ENCODE peak calls at places on chromosomes 12 and 14, in nine cellular contexts. E is aorta; B is brain microvascular endothelial cell; R is fibroblast of lung; T is tibial nerve; F is CD4-positive, alpha-beta T cell; K is psoas muscle; W is cardiac muscle cell; U is neural progenitor cell. G is an unnamed sample.

GRCh38 chr12:89707623-89707991 is 1.0 kb downstream of the ATP2B1 start:
- DNase-seq in E (peak; percentile 75), B (no peak), R (no peak), T (no peak), F (no peak), K (peak; percentile 59), W (peak; percentile 59), U (peak; percentile 79), G (no peak)

GRCh38 chr12:65567820-65568219 is 256.5 kb upstream of the HMGA2 start:
- DNase-seq in E (no peak), B (no peak), R (no peak), T (no peak), F (no peak), K (no peak), W (no peak), U (no peak), G (no peak)

GRCh38 chr12:53190108-53190729 is 9.5 kb upstream of the CSAD start:
- DNase-seq in E (peak; percentile 91), B (peak; percentile 57), R (peak; percentile 50), T (no peak), F (peak; percentile 56), K (peak; percentile 87), W (peak; percentile 53), U (peak; percentile 70), G (no peak)

GRCh38 chr14:105204206-105204930 is 23.3 kb upstream of the NUDT14 start:
- DNase-seq in E (no peak), B (no peak), R (peak; percentile 11), T (no peak), F (no peak), K (peak; percentile 77), W (no peak), U (no peak), G (no peak)

GRCh38 chr14:55416866-55417265 is 5.2 kb upstream of the ATG14 start:
- DNase-seq in E (no peak), B (no peak), R (no peak), T (no peak), F (no peak), K (no peak), W (peak; percentile 53), U (peak; percentile 66), G (no peak)

GRCh38 chr14:92984082-92984788 is 61.3 kb downstream of the CHGA start:
- DNase-seq in E (peak; percentile 34), B (no peak), R (no peak), T (no peak), F (no peak), K (no peak), W (no peak), U (no peak), G (no peak)

GRCh38 chr14:72142328-72142727 is 210.1 kb downstream of the RGS6 start:
- DNase-seq in E (no peak), B (no peak), R (no peak), T (no peak), F (no peak), K (no peak), W (no peak), U (no peak), G (no peak)

GRCh38 chr12:129887047-129887568 is 16.7 kb downstream of the TMEM132D start:
- DNase-seq in E (no peak), B (peak; percentile 77), R (no peak), T (no peak), F (no peak), K (no peak), W (no peak), U (no peak), G (no peak)

GRCh38 chr12:60257063-60257462 is 661.2 kb downstream of the SLC16A7 start:
- DNase-seq in E (no peak), B (peak; percentile 80), R (peak; percentile 79), T (no peak), F (no peak), K (no peak), W (peak; percentile 54), U (peak; percentile 21), G (no peak)

GRCh38 chr14:95510804-95511203 is 5.6 kb downstream of the SYNE3 start:
- DNase-seq in E (no peak), B (no peak), R (no peak), T (no peak), F (no peak), K (no peak), W (no peak), U (peak; percentile 29), G (no peak)

GRCh38 chr14:36524874-36525745 is 5.1 kb upstream of the NKX2-1 start:
- DNase-seq in E (no peak), B (no peak), R (no peak), T (no peak), F (no peak), K (peak; percentile 66), W (peak; percentile 85), U (peak; percentile 93), G (no peak)

GRCh38 chr14:65180725-65181025 is 78.4 kb upstream of the MAX start:
- DNase-seq in E (no peak), B (no peak), R (no peak), T (no peak), F (no peak), K (no peak), W (no peak), U (no peak), G (no peak)

GRCh38 chr12:89453579-89453978 is 71.0 kb downstream of the GALNT4 start:
- DNase-seq in E (no peak), B (peak; percentile 62), R (peak; percentile 91), T (no peak), F (no peak), K (no peak), W (no peak), U (no peak), G (no peak)

GRCh38 chr14:101908795-101909194 is 55.6 kb upstream of the DYNC1H1 start:
- DNase-seq in E (no peak), B (no peak), R (no peak), T (no peak), F (no peak), K (no peak), W (no peak), U (no peak), G (no peak)

DNA sequence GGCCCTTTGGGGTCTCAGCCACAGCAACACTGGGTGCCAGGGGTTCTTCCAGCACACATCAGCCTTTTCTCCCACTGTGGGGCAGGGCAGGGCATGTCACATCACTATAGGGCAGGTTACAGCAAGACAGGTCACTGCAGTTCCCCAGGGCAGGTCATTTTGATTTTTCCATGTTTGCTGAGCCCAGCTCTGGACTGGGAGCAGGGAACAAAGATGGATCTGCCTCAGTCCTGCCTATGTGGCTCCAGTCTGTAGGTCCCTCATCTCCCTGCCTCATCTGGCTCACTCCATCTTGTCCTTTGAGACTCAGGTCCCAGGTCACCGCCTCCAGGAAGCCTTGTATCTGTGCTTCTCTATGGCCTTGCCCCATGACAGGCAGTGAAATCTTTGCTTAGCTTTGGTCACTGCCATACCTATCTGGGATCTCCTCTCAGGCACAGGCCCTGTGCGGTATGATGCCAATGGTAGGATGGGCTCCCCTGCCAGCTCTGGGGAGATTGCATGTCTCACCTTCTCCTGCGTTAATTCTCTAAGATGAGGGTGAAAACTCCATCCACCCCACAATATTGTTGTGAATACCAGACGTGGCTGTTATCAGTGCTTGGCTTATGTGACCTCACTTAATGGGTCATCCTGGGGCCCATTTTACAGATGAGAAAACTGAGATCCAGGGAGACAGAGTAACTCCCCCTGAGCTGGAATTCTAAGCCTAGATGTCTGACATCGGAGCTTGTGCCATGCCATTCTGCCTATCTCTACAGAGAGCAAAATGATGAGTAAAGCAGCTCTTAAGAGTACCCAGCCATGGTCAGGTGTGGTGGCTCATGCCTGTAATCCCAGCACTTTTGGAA is 1.5 kb downstream of the SERPINA6 start:
- DNase-seq in E (no peak), B (no peak), R (no peak), T (no peak), F (no peak), K (no peak), W (no peak), U (no peak), G (no peak)
- H3K27me3 ChIP-seq in E (no peaks in the 10 kb centered on the region), B (no peaks in the 10 kb centered on the region), R (no peaks in the 10 kb centered on the region), T (no peaks in the 10 kb centered on the region), F (no peaks in the 10 kb centered on the region), K (peaks cover 1% of the 10 kb centered on the region), W (no peaks in the 10 kb centered on the region), U (no peaks in the 10 kb centered on the region), G (no peaks in the 10 kb centered on the region)

GRCh38 chr14:77175843-77176242 is 5.8 kb upstream of the TMEM63C start:
- DNase-seq in E (no peak), B (no peak), R (no peak), T (no peak), F (no peak), K (no peak), W (no peak), U (no peak), G (no peak)
- H3K27me3 ChIP-seq in E (no peaks in the 10 kb centered on the region), B (no peaks in the 10 kb centered on the region), R (no peaks in the 10 kb centered on the region), T (peaks cover 4% of the 10 kb centered on the region), F (peaks cover 12% of the 10 kb centered on the region), K (peaks cover 3% of the 10 kb centered on the region), W (peaks cover 7% of the 10 kb centered on the region), U (no peaks in the 10 kb centered on the region), G (no peaks in the 10 kb centered on the region)

GRCh38 chr14:50228313-50228712 is 3.1 kb downstream of the SOS2 start:
- DNase-seq in E (no peak), B (no peak), R (no peak), T (no peak), F (no peak), K (no peak), W (no peak), U (no peak), G (no peak)

GRCh38 chr14:50229646-50230045 is 1.7 kb downstream of the SOS2 start:
- DNase-seq in E (no peak), B (no peak), R (no peak), T (no peak), F (no peak), K (no peak), W (no peak), U (no peak), G (no peak)

GRCh38 chr14:50222061-50222613 is 9.2 kb downstream of the SOS2 start:
- DNase-seq in E (no peak), B (no peak), R (no peak), T (no peak), F (no peak), K (no peak), W (no peak), U (no peak), G (no peak)

GRCh38 chr14:50225974-50226297 is 5.4 kb downstream of the SOS2 start:
- DNase-seq in E (no peak), B (no peak), R (no peak), T (no peak), F (no peak), K (no peak), W (no peak), U (peak; percentile 53), G (no peak)

GRCh38 chr14:50225067-50225973 is 6.1 kb downstream of the SOS2 start:
- DNase-seq in E (no peak), B (peak; percentile 82), R (peak; percentile 89), T (no peak), F (no peak), K (no peak), W (peak; percentile 58), U (no peak), G (no peak)
- H3K27me3 ChIP-seq in E (no peaks in the 10 kb centered on the region), B (no peaks in the 10 kb centered on the region), R (no peaks in the 10 kb centered on the region), T (no peaks in the 10 kb centered on the region), F (no peaks in the 10 kb centered on the region), K (no peaks in the 10 kb centered on the region), W (no peaks in the 10 kb centered on the region), U (no peaks in the 10 kb centered on the region), G (no peaks in the 10 kb centered on the region)

DNA sequence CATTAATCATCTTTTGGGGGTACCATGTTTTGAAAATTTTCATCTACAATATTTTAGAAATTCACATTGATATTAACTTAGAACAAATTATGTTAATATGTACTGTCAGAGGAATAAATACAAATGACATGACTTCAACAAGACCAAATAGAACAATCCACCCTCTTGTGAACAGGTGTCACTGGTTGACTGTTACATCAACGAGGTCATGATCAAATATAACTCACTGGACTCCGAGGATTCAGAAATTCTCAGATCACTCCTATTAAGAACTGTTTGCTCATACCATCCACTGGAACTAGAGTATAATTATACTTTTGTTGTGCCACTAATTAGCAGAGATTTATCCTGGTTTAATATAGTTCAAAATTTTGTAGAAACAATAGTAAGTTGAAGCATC is 318.8 kb downstream of the PRKD1 start:
- DNase-seq in E (no peak), B (no peak), R (no peak), T (no peak), F (no peak), K (no peak), W (no peak), U (no peak), G (no peak)
- H3K27me3 ChIP-seq in E (no peaks in the 10 kb centered on the region), B (no peaks in the 10 kb centered on the region), R (no peaks in the 10 kb centered on the region), T (no peaks in the 10 kb centered on the region), F (no peaks in the 10 kb centered on the region), K (no peaks in the 10 kb centered on the region), W (no peaks in the 10 kb centered on the region), U (no peaks in the 10 kb centered on the region), G (no peaks in the 10 kb centered on the region)